ENCODE peak calls at places on chromosome X, in nine cellular contexts. A is IMR-90, J is HCT116, O is ovary, N is spleen, E is heart left ventricle, Q is uterus, M is A549, C is breast epithelium. S is an unnamed sample.

GRCh38 chrX:135484636-135485289 is 35.7 kb upstream of the INTS6L start:
- DNase-seq in O (no peak), M (no peak), N (no peak), Q (peak; percentile 15), C (no peak), A (peak; percentile 57), J (peak; percentile 21), E (no peak), S (no peak)

GRCh38 chrX:15816886-15817285 is 26.6 kb downstream of the ZRSR2 start:
- DNase-seq in A (no peak), J (no peak), M (no peak), Q (no peak), O (no peak), E (no peak), C (no peak), N (no peak), S (no peak)

GRCh38 chrX:131677655-131678628 is 134.1 kb downstream of the OR13H1 start:
- DNase-seq in O (peak; percentile 37), E (no peak), J (peak; percentile 18), C (no peak), A (peak; percentile 3), N (peak; percentile 79), M (peak; percentile 71), Q (no peak), S (no peak)

GRCh38 chrX:132505116-132505515 is 16.3 kb upstream of the MBNL3 start:
- DNase-seq in O (peak; percentile 18), Q (no peak), C (no peak), J (no peak), A (no peak), M (no peak), E (no peak), N (no peak), S (no peak)

GRCh38 chrX:139804482-139804881 is 96.5 kb upstream of the MCF2 start:
- DNase-seq in C (no peak), M (no peak), A (no peak), N (no peak), Q (no peak), J (no peak), E (no peak), O (no peak), S (no peak)

GRCh38 chrX:1316527-1316926 is 20.1 kb upstream of the IL3RA start:
- DNase-seq in N (peak; percentile 90), C (peak; percentile 26), J (no peak), A (no peak), O (no peak), Q (no peak), E (peak; percentile 79), M (no peak), S (peak; percentile 88)

GRCh38 chrX:56762707-56763555 is 33.9 kb downstream of the NBDY start:
- DNase-seq in A (no peak), M (no peak), C (no peak), Q (no peak), E (no peak), N (no peak), J (no peak), O (no peak), S (no peak)

GRCh38 chrX:136146614-136147319 is 566 bp upstream of the FHL1 start:
- DNase-seq in A (no peak), Q (no peak), N (peak; percentile 81), C (no peak), J (no peak), O (no peak), E (no peak), M (peak; percentile 12), S (no peak)

GRCh38 chrX:106286053-106286650 is 118.0 kb downstream of the PWWP3B start:
- DNase-seq in O (no peak), A (no peak), M (no peak), E (no peak), C (no peak), J (peak; percentile 22), N (no peak), Q (no peak), S (no peak)

GRCh38 chrX:50905334-50905733 is 5.2 kb upstream of the BMP15 start:
- DNase-seq in O (no peak), C (no peak), M (no peak), A (no peak), E (no peak), J (no peak), Q (no peak), N (no peak), S (no peak)

GRCh38 chrX:9677098-9677739 is 88.4 kb downstream of the GPR143 start:
- DNase-seq in E (no peak), A (peak; percentile 64), N (no peak), O (no peak), C (no peak), M (no peak), J (no peak), Q (peak; percentile 29), S (no peak)

DNA sequence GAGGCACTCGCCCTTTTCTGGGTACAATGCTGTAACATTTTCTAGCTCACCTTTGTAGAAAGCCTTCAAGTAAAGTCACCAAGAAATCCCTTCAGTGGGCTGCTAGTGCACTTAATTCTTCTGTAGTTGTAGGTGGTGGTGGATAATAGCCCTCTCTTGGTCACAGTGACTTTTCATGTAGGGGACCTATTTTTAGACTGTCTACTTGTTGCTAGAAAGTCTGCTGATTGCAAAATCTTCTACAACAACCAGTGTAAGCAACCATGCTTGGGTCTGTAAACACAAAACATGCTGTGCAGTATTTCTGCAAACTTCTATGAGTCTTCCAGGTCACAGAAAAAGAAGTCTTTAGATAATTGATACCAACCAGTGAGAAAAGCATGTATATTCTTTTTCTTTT is 55.6 kb downstream of the PBDC1 start:
- DNase-seq in M (no peak), E (no peak), C (no peak), N (no peak), J (no peak), Q (no peak), A (no peak), O (no peak), S (no peak)
- TF ChIP-seq POLR2A in M (no peak), E (no peak), C (no peak), N (no peak), J (no peak), Q (no peak), A (no peak), O (no peak), S (no peak)

GRCh38 chrX:12704706-12705105 is 86.5 kb upstream of the PRPS2 start:
- DNase-seq in O (no peak), E (no peak), J (no peak), A (no peak), M (no peak), N (no peak), C (no peak), Q (no peak), S (no peak)

GRCh38 chrX:12701625-12702024 is 89.6 kb upstream of the PRPS2 start:
- DNase-seq in M (peak; percentile 41), E (no peak), C (no peak), N (no peak), Q (no peak), J (peak; percentile 62), O (no peak), A (peak; percentile 68), S (no peak)

GRCh38 chrX:12700745-12701144 is 90.5 kb upstream of the PRPS2 start:
- DNase-seq in O (no peak), E (no peak), N (no peak), C (no peak), M (no peak), J (no peak), Q (no peak), A (no peak), S (no peak)

GRCh38 chrX:12702509-12703091 is 88.6 kb upstream of the PRPS2 start:
- DNase-seq in C (no peak), A (no peak), Q (no peak), E (no peak), O (no peak), J (peak; percentile 3), N (no peak), M (no peak), S (no peak)
- TF ChIP-seq CTCF in C (no peak), A (peak; percentile 18), Q (no peak), E (no peak), O (no peak), J (peak; percentile 60), N (no peak), M (peak; percentile 27), S (no peak)

GRCh38 chrX:45851434-45851991 is 650.8 kb upstream of the DIPK2B start:
- DNase-seq in A (no peak), J (peak; percentile 49), Q (peak; percentile 18), N (peak; percentile 80), O (peak; percentile 25), E (peak; percentile 57), C (no peak), M (peak; percentile 50), S (peak; percentile 24)
- TF ChIP-seq POLR2A in A (no peak), J (no peak), Q (peak; percentile 21), N (no peak), O (no peak), E (no peak), C (no peak), M (peak; percentile 78), S (no peak)

DNA sequence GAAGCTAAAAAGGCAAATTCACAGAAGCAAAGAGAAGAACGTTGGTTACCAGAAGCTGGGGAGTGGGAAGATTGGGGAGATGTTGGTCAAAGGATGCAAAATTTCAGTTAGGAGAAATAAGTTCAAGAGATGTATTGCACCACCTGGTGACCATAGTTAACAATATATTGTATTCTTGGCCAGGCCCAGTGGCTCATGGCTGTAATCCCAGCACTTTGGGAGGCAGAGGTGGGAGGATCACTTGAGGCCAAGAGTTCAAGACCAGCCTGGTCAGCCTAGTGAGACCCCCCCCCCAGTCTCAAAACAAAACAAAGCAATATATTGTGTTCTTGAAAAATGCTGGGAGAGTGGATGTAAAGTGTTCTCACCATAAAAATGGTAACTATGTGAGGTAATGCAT is 67.9 kb downstream of the TAB3 start:
- DNase-seq in N (no peak), E (no peak), Q (no peak), O (no peak), A (no peak), J (no peak), M (no peak), C (no peak), S (no peak)
- TF ChIP-seq CTCF in N (no peak), E (no peak), Q (no peak), O (no peak), A (no peak), J (no peak), M (no peak), C (no peak), S (no peak)

DNA sequence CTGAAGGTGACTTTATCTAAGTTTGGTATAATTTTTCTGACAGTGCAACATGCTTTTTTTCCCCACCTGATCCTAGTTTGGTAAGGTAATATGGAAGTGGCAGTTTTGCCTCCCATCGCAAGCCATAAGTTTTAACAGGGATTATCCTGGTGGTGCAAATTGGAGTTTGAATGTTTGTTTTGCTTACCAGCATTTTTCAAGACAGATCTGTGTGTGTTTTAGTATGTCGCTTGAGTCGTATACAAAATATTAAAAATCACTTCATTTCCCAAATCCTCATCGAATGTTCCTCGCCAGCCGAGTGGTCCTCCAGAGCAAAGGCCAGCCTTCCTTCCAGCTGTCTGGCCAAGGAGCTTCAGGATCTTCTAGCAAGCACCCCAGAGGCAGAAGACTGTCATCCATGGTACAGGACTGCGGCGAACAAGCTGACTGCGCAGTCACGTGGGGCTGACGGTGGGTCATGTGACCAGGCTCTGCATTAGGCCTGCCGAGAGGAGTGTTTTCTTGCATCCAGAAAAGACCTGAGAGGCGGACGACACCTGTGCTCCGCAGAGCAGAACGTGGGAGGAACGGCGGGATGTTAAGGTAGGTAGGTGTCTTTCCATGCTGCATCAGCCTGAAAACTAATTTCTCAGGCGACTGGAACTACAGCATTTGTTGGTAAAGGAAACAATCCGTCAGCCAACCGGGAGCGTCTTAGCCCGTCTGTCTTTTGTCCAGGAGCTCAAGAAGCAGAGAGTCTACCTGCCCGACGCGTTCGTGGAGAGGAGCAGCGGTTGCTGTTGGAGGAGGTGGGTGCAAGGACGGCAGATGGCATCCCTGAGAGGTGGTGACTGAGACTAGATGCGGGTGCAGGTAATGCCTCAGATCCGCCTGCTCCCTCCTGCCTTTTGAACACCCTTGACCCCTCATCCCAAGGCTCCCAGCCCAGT is at the start of gene GPRASP3:
- DNase-seq in O (peak; percentile 74), C (peak; percentile 68), Q (peak; percentile 78), E (peak; percentile 78), A (peak; percentile 75), M (peak; percentile 78), N (peak; percentile 93), J (no peak), S (peak; percentile 91)
- TF ChIP-seq POLR2A in O (no peak), C (no peak), Q (no peak), E (no peak), A (no peak), M (peak; percentile 41), N (no peak), J (no peak), S (no peak)